ENCODE peak calls at places on chromosomes 13 and 19, in eight cellular contexts. G is mammary epithelial cell, S is psoas muscle, K is BE2C, Z is mucosa of descending colon, W is naive B cell, U is NCI-H2081, N is HL-60. J is an unnamed sample.

GRCh38 chr19:2970201-2970838 is 7.0 kb upstream of the TLE6 start:
- DNase-seq in U (no peak), N (no peak), G (no peak), W (no peak), Z (no peak), K (no peak), S (no peak), J (no peak)

GRCh38 chr13:23758783-23759527 is 130.2 kb downstream of the MIPEP start:
- DNase-seq in G (no peak), N (no peak), U (no peak), S (no peak), K (no peak), W (no peak), Z (no peak), J (no peak)

GRCh38 chr19:51724543-51724942 is 752 bp upstream of the HAS1 start:
- DNase-seq in W (no peak), Z (no peak), U (no peak), K (no peak), N (no peak), S (peak), G (no peak), J (no peak)

GRCh38 chr13:56735537-56735942 is 405.2 kb upstream of the PRR20A start:
- DNase-seq in K (no peak), N (no peak), S (no peak), W (no peak), Z (peak), G (no peak), U (no peak), J (no peak)

GRCh38 chr19:1057185-1057857 is 9.6 kb upstream of the ARHGAP45 start:
- DNase-seq in G (peak), W (peak), Z (no peak), K (no peak), N (peak), U (peak), S (no peak), J (no peak)

GRCh38 chr13:43389573-43389972 is 366.2 kb downstream of the DNAJC15 start:
- DNase-seq in G (no peak), Z (no peak), N (no peak), S (no peak), W (no peak), U (no peak), K (no peak), J (no peak)

GRCh38 chr13:42847891-42848663 is 66.7 kb downstream of the FAM216B start:
- DNase-seq in W (no peak), S (no peak), U (no peak), N (no peak), K (no peak), Z (no peak), G (no peak), J (no peak)

GRCh38 chr13:23434431-23434830 is 929 bp upstream of the SACS start:
- DNase-seq in N (no peak), W (no peak), S (no peak), G (no peak), U (no peak), Z (no peak), K (no peak), J (no peak)

GRCh38 chr13:77359171-77359570 is 32.3 kb upstream of the MYCBP2 start:
- DNase-seq in G (no peak), N (no peak), Z (no peak), K (no peak), S (no peak), U (no peak), W (no peak), J (no peak)

GRCh38 chr13:75217949-75218348 is 264.0 kb downstream of the TBC1D4 start:
- DNase-seq in Z (no peak), G (peak), N (no peak), S (no peak), U (no peak), W (no peak), K (no peak), J (no peak)

GRCh38 chr19:7159105-7159933 is 89.8 kb downstream of the ZNF557 start:
- DNase-seq in W (no peak), S (peak), U (peak), K (no peak), G (no peak), N (peak), Z (no peak), J (no peak)

GRCh38 chr19:33492951-33493350 is 28.6 kb downstream of the PEPD start:
- DNase-seq in K (no peak), U (no peak), Z (no peak), N (no peak), G (no peak), W (no peak), S (no peak), J (no peak)

GRCh38 chr19:10344780-10345179 is 5.4 kb upstream of the ICAM3 start:
- DNase-seq in K (no peak), W (no peak), U (no peak), Z (no peak), S (no peak), N (no peak), G (no peak), J (no peak)

GRCh38 chr13:46389985-46390384 is 2.9 kb upstream of the RUBCNL start:
- DNase-seq in U (no peak), Z (peak), W (peak), G (peak), N (peak), S (no peak), K (no peak), J (no peak)

GRCh38 chr19:5775668-5776309 is 8.8 kb downstream of the PRR22 start:
- DNase-seq in W (no peak), G (peak), N (no peak), U (no peak), Z (no peak), S (no peak), K (no peak), J (peak)

GRCh38 chr13:33154911-33155310 is 130.6 kb downstream of the STARD13 start:
- DNase-seq in S (no peak), U (no peak), K (no peak), Z (no peak), G (no peak), W (no peak), N (no peak), J (no peak)

GRCh38 chr19:3556978-3557460 is 367 bp downstream of the MFSD12 start:
- DNase-seq in G (peak), K (no peak), S (peak), W (peak), Z (peak), N (no peak), U (peak), J (no peak)

GRCh38 chr13:70964124-70964523 is 855.9 kb upstream of the KLHL1 start:
- DNase-seq in S (no peak), U (peak), Z (no peak), N (no peak), W (no peak), G (no peak), K (peak), J (no peak)

GRCh38 chr19:1401138-1401888 is at the start of gene GAMT:
- DNase-seq in Z (no peak), S (no peak), G (no peak), N (no peak), W (peak), K (peak), U (peak), J (no peak)

GRCh38 chr19:53158119-53158656 is 665 bp downstream of the ZNF347 start:
- DNase-seq in Z (peak), W (peak), S (peak), K (peak), U (peak), N (peak), G (peak), J (no peak)

GRCh38 chr13:76053181-76053580 is 417.1 kb downstream of the LMO7 start:
- DNase-seq in G (peak), W (no peak), Z (no peak), S (no peak), K (no peak), U (no peak), N (no peak), J (no peak)

GRCh38 chr13:90355162-90355751 is 992.2 kb upstream of the MIR17HG start:
- DNase-seq in W (no peak), Z (no peak), G (no peak), K (no peak), S (no peak), N (no peak), U (no peak), J (no peak)

GRCh38 chr19:1102407-1103106 is 1.2 kb upstream of the GPX4 start:
- DNase-seq in Z (no peak), G (peak), W (no peak), S (peak), U (no peak), K (no peak), N (no peak), J (peak)

GRCh38 chr19:33434090-33434885 is 60.8 kb downstream of the CEBPG start:
- DNase-seq in S (no peak), K (no peak), U (no peak), Z (peak), W (no peak), G (no peak), N (no peak), J (no peak)

GRCh38 chr19:6047741-6048231 is 62.5 kb downstream of the RFX2 start:
- DNase-seq in S (no peak), Z (no peak), N (peak), G (no peak), W (no peak), K (peak), U (peak), J (no peak)

GRCh38 chr13:108878732-108879131 is 249.3 kb downstream of the MYO16 start:
- DNase-seq in U (no peak), W (no peak), K (no peak), N (no peak), Z (no peak), S (no peak), G (no peak), J (no peak)

GRCh38 chr13:55517312-55517711 is 1623.4 kb upstream of the PRR20A start:
- DNase-seq in W (no peak), U (peak), K (peak), N (peak), S (no peak), Z (no peak), G (no peak), J (no peak)

GRCh38 chr19:23772668-23773063 is 14.0 kb upstream of the ZNF681 start:
- DNase-seq in Z (no peak), U (no peak), W (no peak), K (no peak), G (no peak), N (no peak), S (no peak), J (no peak)

GRCh38 chr19:28393574-28394336 is 819.2 kb downstream of the UQCRFS1 start:
- DNase-seq in U (no peak), S (no peak), G (no peak), Z (no peak), N (peak), K (no peak), W (no peak), J (no peak)

GRCh38 chr13:31627097-31627496 is 112.2 kb upstream of the RXFP2 start:
- DNase-seq in G (peak), K (no peak), N (no peak), W (no peak), U (no peak), Z (no peak), S (no peak), J (no peak)

GRCh38 chr13:33289966-33290365 is 4.4 kb upstream of the STARD13 start:
- DNase-seq in S (no peak), K (no peak), U (no peak), G (no peak), Z (no peak), N (no peak), W (no peak), J (no peak)

GRCh38 chr19:33621811-33622504 is at the start of gene CHST8:
- DNase-seq in K (peak), G (peak), N (no peak), U (no peak), W (no peak), S (peak), Z (no peak), J (no peak)

GRCh38 chr19:57870225-57870624 is 18.6 kb downstream of the ZNF814 start:
- DNase-seq in W (no peak), K (no peak), Z (no peak), U (no peak), G (no peak), N (no peak), S (no peak), J (no peak)

GRCh38 chr13:53242015-53242414 is 213.4 kb downstream of the OLFM4 start:
- DNase-seq in K (no peak), G (no peak), S (no peak), W (no peak), U (peak), N (no peak), Z (no peak), J (no peak)

GRCh38 chr13:51935326-51936171 is 73.8 kb downstream of the CCDC70 start:
- DNase-seq in G (peak), N (peak), W (no peak), U (no peak), K (no peak), S (no peak), Z (no peak), J (no peak)

GRCh38 chr19:18620311-18620710 is 7.6 kb downstream of the TMEM59L start:
- DNase-seq in K (no peak), Z (no peak), N (no peak), G (no peak), S (no peak), U (no peak), W (no peak), J (no peak)

GRCh38 chr19:35533822-35534521 is 716 bp downstream of the GAPDHS start:
- DNase-seq in S (no peak), W (peak), K (no peak), U (no peak), Z (peak), G (no peak), N (peak), J (no peak)

GRCh38 chr19:12364391-12365093 is 941 bp downstream of the ZNF442 start:
- DNase-seq in G (peak), U (no peak), W (no peak), N (peak), Z (no peak), S (no peak), K (no peak), J (no peak)

J was measured in epithelial cell of prostate.